ENCODE peak calls at places on chromosomes 1 and 21, in four cellular contexts. One of them, this sample, is unnamed.
A peak's percentile ranks its signal among the peaks of the same experiment; 100 is the strongest.

GRCh38 chr1:9449106-9449627 is 90.1 kb upstream of the SLC25A33 start:
- DNase-seq in foreskin fibroblast: no peak
- DNase-seq in GM18507: no peak
- DNase-seq in BJ: no peak
- DNase-seq in this sample: peak; percentile 73

GRCh38 chr1:27603320-27603961 is 503 bp downstream of the AHDC1 start:
- DNase-seq in foreskin fibroblast: no peak
- DNase-seq in GM18507: no peak
- DNase-seq in BJ: no peak
- DNase-seq in this sample: peak; percentile 65

GRCh38 chr1:235908742-235909520 is 42.2 kb upstream of the LYST start:
- DNase-seq in foreskin fibroblast: peak; percentile 81
- DNase-seq in GM18507: no peak
- DNase-seq in BJ: no peak
- DNase-seq in this sample: peak; percentile 39

GRCh38 chr1:24177161-24177560 is 9.9 kb downstream of the IFNLR1 start:
- DNase-seq in foreskin fibroblast: no peak
- DNase-seq in GM18507: no peak
- DNase-seq in BJ: no peak
- DNase-seq in this sample: no peak

GRCh38 chr1:107016376-107016978 is 40.0 kb upstream of the PRMT6 start:
- DNase-seq in foreskin fibroblast: no peak
- DNase-seq in GM18507: no peak
- DNase-seq in BJ: no peak
- DNase-seq in this sample: no peak

GRCh38 chr1:17561561-17561985 is 22.1 kb downstream of the ARHGEF10L start:
- DNase-seq in foreskin fibroblast: no peak
- DNase-seq in GM18507: no peak
- DNase-seq in BJ: no peak
- DNase-seq in this sample: peak; percentile 79

GRCh38 chr1:54987830-54988705 is 7.6 kb downstream of the TMEM61 start:
- DNase-seq in foreskin fibroblast: no peak
- DNase-seq in GM18507: no peak
- DNase-seq in BJ: no peak
- DNase-seq in this sample: peak; percentile 59

GRCh38 chr1:180800945-180801344 is 111.8 kb upstream of the KIAA1614 start:
- DNase-seq in foreskin fibroblast: no peak
- DNase-seq in GM18507: no peak
- DNase-seq in BJ: no peak
- DNase-seq in this sample: no peak

GRCh38 chr1:169321539-169321938 is 46.1 kb downstream of the NME7 start:
- DNase-seq in foreskin fibroblast: peak; percentile 51
- DNase-seq in GM18507: no peak
- DNase-seq in BJ: no peak
- DNase-seq in this sample: no peak

GRCh38 chr1:11681071-11681771 is at the start of gene MAD2L2:
- DNase-seq in foreskin fibroblast: peak; percentile 84
- DNase-seq in GM18507: peak; percentile 91
- DNase-seq in BJ: peak; percentile 44
- DNase-seq in this sample: peak; percentile 96

GRCh38 chr21:18244721-18245486 is at the start of gene CHODL:
- DNase-seq in foreskin fibroblast: no peak
- DNase-seq in GM18507: no peak
- DNase-seq in BJ: no peak
- DNase-seq in this sample: no peak

GRCh38 chr1:31396633-31397351 is 16.2 kb upstream of the SERINC2 start:
- DNase-seq in foreskin fibroblast: peak; percentile 98
- DNase-seq in GM18507: no peak
- DNase-seq in BJ: peak; percentile 91
- DNase-seq in this sample: peak; percentile 56

GRCh38 chr1:25616932-25617625 is 488 bp downstream of the MAN1C1 start:
- DNase-seq in foreskin fibroblast: no peak
- DNase-seq in GM18507: no peak
- DNase-seq in BJ: no peak
- DNase-seq in this sample: no peak